ENCODE peak calls at places on chromosomes 12 and 14, in seven cellular contexts. P is brain pericyte, H is lung microvascular endothelial cell, W is foreskin melanocyte, E is fibroblast of lung, J is neural crest cell, Y is NCI-H2081. A is an unnamed sample.

GRCh38 chr12:101969-102878 is 35.7 kb downstream of the IQSEC3 start:
- DNase-seq in P (no peak), H (no peak), W (no peak), E (no peak), J (no peak), Y (peak), A (peak)

GRCh38 chr14:88831285-88831684 is 6.8 kb downstream of the TTC8 start:
- DNase-seq in P (no peak), H (no peak), W (no peak), E (peak), J (no peak), Y (no peak), A (peak)

GRCh38 chr14:92323031-92323915 is at the start of gene SLC24A4:
- DNase-seq in P (no peak), H (peak), W (no peak), E (peak), J (no peak), Y (no peak), A (peak)

GRCh38 chr12:64796205-64796845 is 28.1 kb upstream of the TBC1D30 start:
- DNase-seq in P (peak), H (peak), W (peak), E (peak), J (peak), Y (peak), A (peak)

GRCh38 chr12:77294016-77294415 is 228.6 kb upstream of the E2F7 start:
- DNase-seq in P (no peak), H (no peak), W (no peak), E (peak), J (no peak), Y (no peak), A (peak)

GRCh38 chr14:89292579-89293348 is 124.3 kb downstream of the FOXN3 start:
- DNase-seq in P (no peak), H (no peak), W (peak), E (no peak), J (no peak), Y (no peak), A (no peak)

GRCh38 chr12:53174881-53175491 is 5.5 kb upstream of the ZNF740 start:
- DNase-seq in P (no peak), H (no peak), W (no peak), E (peak), J (no peak), Y (peak), A (peak)

GRCh38 chr14:101083564-101084435 is 180.3 kb upstream of the RTL1 start:
- DNase-seq in P (no peak), H (peak), W (no peak), E (no peak), J (no peak), Y (no peak), A (no peak)

GRCh38 chr12:117096643-117097042 is 2.6 kb downstream of the TESC start:
- DNase-seq in P (no peak), H (no peak), W (no peak), E (no peak), J (no peak), Y (no peak), A (no peak)

GRCh38 chr12:130708648-130709047 is 7.5 kb downstream of the RIMBP2 start:
- DNase-seq in P (no peak), H (no peak), W (no peak), E (no peak), J (no peak), Y (no peak), A (no peak)

GRCh38 chr14:56219666-56220413 is 101.6 kb downstream of the PELI2 start:
- DNase-seq in P (no peak), H (no peak), W (peak), E (no peak), J (no peak), Y (no peak), A (no peak)

GRCh38 chr12:7113389-7113871 is 4.4 kb upstream of the C1RL start:
- DNase-seq in P (no peak), H (peak), W (peak), E (no peak), J (peak), Y (peak), A (peak)

GRCh38 chr12:22287776-22288621 is 46.5 kb downstream of the ST8SIA1 start:
- DNase-seq in P (no peak), H (no peak), W (no peak), E (peak), J (no peak), Y (no peak), A (peak)

GRCh38 chr14:95545769-95546168 is 10.9 kb downstream of the GLRX5 start:
- DNase-seq in P (no peak), H (no peak), W (peak), E (peak), J (no peak), Y (no peak), A (peak)

GRCh38 chr12:69151254-69151751 is 88.1 kb upstream of the CPSF6 start:
- DNase-seq in P (peak), H (no peak), W (peak), E (no peak), J (no peak), Y (no peak), A (no peak)

GRCh38 chr12:114626-115211 is 48.2 kb downstream of the IQSEC3 start:
- DNase-seq in P (no peak), H (no peak), W (no peak), E (no peak), J (no peak), Y (no peak), A (no peak)

GRCh38 chr12:52580496-52580895 is 6.9 kb upstream of the KRT74 start:
- DNase-seq in P (no peak), H (no peak), W (no peak), E (no peak), J (no peak), Y (no peak), A (no peak)

GRCh38 chr12:95218852-95219171 is 1.2 kb downstream of the VEZT start:
- DNase-seq in P (no peak), H (peak), W (no peak), E (no peak), J (peak), Y (peak), A (peak)

GRCh38 chr12:28191690-28192089 is 1.4 kb downstream of the CCDC91 start:
- DNase-seq in P (no peak), H (peak), W (no peak), E (peak), J (no peak), Y (no peak), A (peak)

GRCh38 chr14:37196604-37197420 is 925 bp upstream of the MIPOL1 start:
- DNase-seq in P (no peak), H (no peak), W (no peak), E (no peak), J (no peak), Y (no peak), A (peak)

GRCh38 chr12:105281694-105282049 is 45.7 kb upstream of the APPL2 start:
- DNase-seq in P (no peak), H (no peak), W (no peak), E (no peak), J (no peak), Y (no peak), A (no peak)

GRCh38 chr12:53969588-53970259 is 3.2 kb upstream of the HOXC11 start:
- DNase-seq in P (no peak), H (no peak), W (no peak), E (no peak), J (no peak), Y (no peak), A (no peak)